ENCODE peak calls at places on chromosomes 4 and X, in nine cellular contexts. S is CD8-positive, alpha-beta memory T cell; O is pancreas; I is H9; T is GM23248; Z is stomach; Y is IMR-90; G is spleen; K is body of pancreas. J is an unnamed sample.

GRCh38 chr4:52657630-52658501 is 1.2 kb downstream of the USP46 start:
- DNase-seq in S (no peak), O (peak; percentile 56), I (peak; percentile 66), T (peak; percentile 49), Z (peak; percentile 28), Y (peak; percentile 69), G (no peak), K (peak; percentile 20), J (peak; percentile 24)

GRCh38 chr4:145375416-145375815 is 106.2 kb upstream of the SMAD1 start:
- DNase-seq in S (no peak), O (no peak), I (no peak), T (no peak), Z (no peak), Y (no peak), G (no peak), K (no peak), J (no peak)

GRCh38 chr4:80309301-80310004 is 26.1 kb upstream of the CFAP299 start:
- DNase-seq in S (no peak), O (no peak), I (no peak), T (peak; percentile 97), Z (no peak), Y (peak; percentile 96), G (no peak), K (no peak), J (no peak)

GRCh38 chrX:10722804-10723364 is 102.5 kb upstream of the MID1 start:
- DNase-seq in S (peak; percentile 2), O (no peak), I (peak; percentile 46), T (peak; percentile 55), Z (peak; percentile 59), Y (peak; percentile 67), G (no peak), K (peak; percentile 59), J (peak; percentile 60)

GRCh38 chr4:7998447-7998846 is 58.8 kb upstream of the AFAP1 start:
- DNase-seq in S (no peak), O (no peak), I (no peak), T (no peak), Z (no peak), Y (no peak), G (no peak), K (no peak), J (no peak)

GRCh38 chr4:73682508-73682907 is 57.9 kb upstream of the CXCL8 start:
- DNase-seq in S (no peak), O (no peak), I (no peak), T (no peak), Z (no peak), Y (no peak), G (no peak), K (no peak), J (no peak)

GRCh38 chr4:82779032-82779431 is 19.6 kb downstream of the SCD5 start:
- DNase-seq in S (no peak), O (no peak), I (no peak), T (no peak), Z (no peak), Y (no peak), G (no peak), K (no peak), J (no peak)

GRCh38 chr4:7978907-7979651 is 39.4 kb upstream of the AFAP1 start:
- DNase-seq in S (no peak), O (no peak), I (peak; percentile 74), T (no peak), Z (no peak), Y (no peak), G (no peak), K (no peak), J (no peak)

GRCh38 chr4:168384437-168385141 is 66.0 kb upstream of the DDX60 start:
- DNase-seq in S (no peak), O (no peak), I (no peak), T (peak; percentile 28), Z (peak; percentile 42), Y (peak; percentile 28), G (no peak), K (no peak), J (no peak)

GRCh38 chr4:41215155-41215554 is 813 bp upstream of the APBB2 start:
- DNase-seq in S (no peak), O (no peak), I (no peak), T (peak; percentile 30), Z (no peak), Y (no peak), G (no peak), K (no peak), J (no peak)

GRCh38 chr4:41214158-41215146 is at the start of gene APBB2:
- DNase-seq in S (peak; percentile 9), O (peak; percentile 96), I (peak; percentile 97), T (peak; percentile 98), Z (peak; percentile 94), Y (peak; percentile 97), G (peak; percentile 87), K (peak; percentile 95), J (peak; percentile 98)

GRCh38 chr4:41213563-41214157 is 682 bp downstream of the APBB2 start:
- DNase-seq in S (no peak), O (peak; percentile 74), I (no peak), T (peak; percentile 60), Z (no peak), Y (no peak), G (peak; percentile 75), K (peak; percentile 37), J (peak; percentile 22)

GRCh38 chr4:41209901-41210300 is 4.4 kb downstream of the APBB2 start:
- DNase-seq in S (no peak), O (no peak), I (no peak), T (no peak), Z (no peak), Y (no peak), G (no peak), K (no peak), J (no peak)

GRCh38 chr4:41212221-41213203 is 1.8 kb downstream of the APBB2 start:
- DNase-seq in S (no peak), O (no peak), I (no peak), T (peak; percentile 77), Z (peak; percentile 47), Y (peak; percentile 64), G (no peak), K (peak; percentile 46), J (peak; percentile 38)
- H3K27ac ChIP-seq in S (no peak overlapping the region), O (no peak overlapping the region), I (no peak overlapping the region), T (no peak overlapping the region), Z (no peak overlapping the region), Y (peak overlapping the region; percentile 55), G (peak overlapping the region; percentile 37), K (no peak overlapping the region), J (no peak overlapping the region)

DNA sequence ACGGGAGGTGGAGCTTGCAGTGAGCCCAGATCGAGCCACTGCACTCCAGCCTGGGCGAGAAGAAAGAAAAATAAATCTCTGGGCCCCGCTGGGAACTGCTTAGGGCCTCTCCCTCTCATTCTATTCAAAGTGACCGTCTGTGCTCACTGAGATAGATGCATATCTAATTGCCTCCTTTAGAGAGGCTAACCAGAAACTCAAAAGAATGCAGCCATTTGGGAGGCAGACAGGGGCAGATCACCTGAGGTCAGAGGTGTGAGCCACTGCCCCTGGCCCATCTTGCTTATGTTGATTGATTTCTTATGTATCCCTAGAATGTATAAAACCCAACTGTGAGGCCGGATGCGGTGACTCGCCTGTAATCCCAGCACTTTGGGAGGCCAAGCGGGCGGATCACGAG is 6.2 kb upstream of the CSF2RA start:
- DNase-seq in S (no peak), O (no peak), I (peak; percentile 47), T (no peak), Z (no peak), Y (no peak), G (peak; percentile 6), K (no peak), J (no peak)
- H3K9me3 ChIP-seq in S (no peaks in the 10 kb centered on the region), O (no peaks in the 10 kb centered on the region), I (no peaks in the 10 kb centered on the region), T (no peaks in the 10 kb centered on the region), Z (no peaks in the 10 kb centered on the region), Y (peaks cover 24% of the 10 kb centered on the region), G (no peaks in the 10 kb centered on the region), K (no peaks in the 10 kb centered on the region), J (no peaks in the 10 kb centered on the region)

GRCh38 chr4:15753786-15754185 is 24.3 kb upstream of the CD38 start:
- DNase-seq in S (no peak), O (no peak), I (no peak), T (no peak), Z (no peak), Y (peak; percentile 6), G (peak; percentile 83), K (peak; percentile 17), J (no peak)
- H3K27ac ChIP-seq in S (no peak overlapping the region), O (no peak overlapping the region), I (no peak overlapping the region), T (no peak overlapping the region), Z (no peak overlapping the region), Y (no peak overlapping the region), G (peak overlapping the region; percentile 70), K (no peak overlapping the region), J (no peak overlapping the region)

DNA sequence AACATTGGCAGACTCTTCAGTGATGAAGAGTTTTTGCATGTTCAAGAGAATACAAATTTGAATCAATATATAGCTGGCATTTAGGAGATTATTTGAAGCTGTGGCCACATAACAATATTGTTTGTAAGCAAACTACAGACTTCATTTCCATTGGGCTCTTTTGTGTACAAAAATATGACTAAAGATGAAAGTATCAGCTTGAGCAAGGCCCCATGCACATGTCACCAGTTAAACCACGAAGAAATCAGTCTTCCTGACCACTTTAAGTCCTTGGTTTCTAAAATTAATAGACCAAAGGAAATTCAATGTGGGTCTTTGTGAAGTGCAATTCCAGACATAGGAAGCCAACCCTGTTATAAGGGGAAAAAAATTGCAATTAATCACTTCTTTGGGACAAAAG is 1664.6 kb upstream of the ADGRL3 start:
- DNase-seq in S (no peak), O (no peak), I (no peak), T (no peak), Z (no peak), Y (no peak), G (no peak), K (no peak), J (no peak)
- H3K9me3 ChIP-seq in S (no peaks in the 10 kb centered on the region), O (no peaks in the 10 kb centered on the region), I (no peaks in the 10 kb centered on the region), T (peaks cover 3% of the 10 kb centered on the region), Z (no peaks in the 10 kb centered on the region), Y (no peaks in the 10 kb centered on the region), G (no peaks in the 10 kb centered on the region), K (no peaks in the 10 kb centered on the region), J (no peaks in the 10 kb centered on the region)

GRCh38 chrX:134545524-134545923 is 85.6 kb downstream of the HPRT1 start:
- DNase-seq in S (no peak), O (peak; percentile 53), I (no peak), T (no peak), Z (no peak), Y (no peak), G (no peak), K (no peak), J (no peak)

GRCh38 chrX:134544614-134545255 is 84.8 kb downstream of the HPRT1 start:
- DNase-seq in S (no peak), O (peak; percentile 70), I (peak; percentile 36), T (no peak), Z (peak; percentile 44), Y (no peak), G (no peak), K (peak; percentile 14), J (no peak)

GRCh38 chrX:134544189-134544588 is 84.2 kb downstream of the HPRT1 start:
- DNase-seq in S (no peak), O (no peak), I (no peak), T (peak; percentile 40), Z (no peak), Y (no peak), G (no peak), K (no peak), J (no peak)

GRCh38 chrX:134543201-134543797 is 83.3 kb downstream of the HPRT1 start:
- DNase-seq in S (no peak), O (no peak), I (no peak), T (no peak), Z (no peak), Y (no peak), G (no peak), K (no peak), J (no peak)

GRCh38 chrX:134542485-134542884 is 82.5 kb downstream of the HPRT1 start:
- DNase-seq in S (no peak), O (no peak), I (no peak), T (peak; percentile 52), Z (no peak), Y (peak; percentile 70), G (no peak), K (no peak), J (peak; percentile 79)
- H3K27ac ChIP-seq in S (no peak overlapping the region), O (no peak overlapping the region), I (no peak overlapping the region), T (peak overlapping the region; percentile 3), Z (no peak overlapping the region), Y (peak overlapping the region; percentile 15), G (peak overlapping the region; percentile 9), K (no peak overlapping the region), J (no peak overlapping the region)